ENCODE peak calls at places on chromosomes 1 and 21, in six cellular contexts. O is H9, R is H1, D is neuronal stem cell, Y is IMR-90, V is trophoblast cell. E is an unnamed sample.

GRCh38 chr21:21712761-21713558 is 714.8 kb downstream of the NCAM2 start:
- DNase-seq in V (no peak), D (no peak), O (no peak), Y (peak; percentile 62), R (no peak), E (peak; percentile 2)

GRCh38 chr1:169368406-169368769 is 393 bp downstream of the BLZF1 start:
- DNase-seq in V (peak; percentile 3), D (no peak), O (peak; percentile 27), Y (peak; percentile 2), R (no peak), E (no peak)

GRCh38 chr1:201708085-201708512 is 120.9 kb upstream of the IPO9 start:
- DNase-seq in O (no peak), R (no peak), Y (peak; percentile 83), D (no peak), V (no peak), E (peak; percentile 88)

GRCh38 chr1:200739499-200740290 is 1.0 kb downstream of the CAMSAP2 start:
- DNase-seq in R (no peak), V (no peak), D (no peak), Y (no peak), O (no peak), E (peak; percentile 33)

GRCh38 chr1:164858233-164858632 is 299.2 kb downstream of the PBX1 start:
- DNase-seq in V (no peak), R (no peak), O (no peak), Y (no peak), D (no peak), E (no peak)

GRCh38 chr21:31599563-31599962 is 59.9 kb upstream of the SOD1 start:
- DNase-seq in D (no peak), O (no peak), V (no peak), Y (no peak), R (no peak), E (no peak)

GRCh38 chr1:228842094-228842775 is 107.0 kb downstream of the RHOU start:
- DNase-seq in Y (peak; percentile 90), O (no peak), D (no peak), R (no peak), V (peak; percentile 81), E (peak; percentile 88)

GRCh38 chr1:151391079-151391563 is 8.3 kb upstream of the PSMB4 start:
- DNase-seq in R (no peak), D (no peak), V (no peak), Y (no peak), O (no peak), E (no peak)

GRCh38 chr1:113976609-113977278 is 2.5 kb upstream of the OLFML3 start:
- DNase-seq in R (no peak), O (peak; percentile 62), D (peak; percentile 58), V (no peak), Y (peak; percentile 59), E (peak; percentile 62)

GRCh38 chr1:41840592-41841246 is 78.0 kb downstream of the HIVEP3 start:
- DNase-seq in R (no peak), V (no peak), Y (no peak), O (no peak), D (no peak), E (no peak)

GRCh38 chr1:232568331-232568852 is 61.5 kb downstream of the SIPA1L2 start:
- DNase-seq in D (no peak), V (no peak), R (no peak), Y (no peak), O (no peak), E (no peak)

GRCh38 chr1:23600283-23600682 is 41.0 kb upstream of the ID3 start:
- DNase-seq in V (peak; percentile 57), R (no peak), D (no peak), Y (no peak), O (no peak), E (no peak)

GRCh38 chr1:48749068-48749467 is 27.6 kb downstream of the BEND5 start:
- DNase-seq in V (no peak), D (no peak), Y (no peak), R (no peak), O (no peak), E (no peak)

GRCh38 chr1:58848818-58849411 is 65.1 kb upstream of the JUN start:
- DNase-seq in R (no peak), O (peak; percentile 60), V (peak; percentile 67), D (no peak), Y (peak; percentile 98), E (peak; percentile 92)

GRCh38 chr1:29767088-29767685 is 530.9 kb downstream of the PTPRU start:
- DNase-seq in D (no peak), Y (no peak), R (no peak), O (no peak), V (no peak), E (no peak)

GRCh38 chr1:67647036-67647798 is 37.8 kb upstream of the GADD45A start:
- DNase-seq in R (no peak), O (no peak), V (no peak), D (no peak), Y (no peak), E (peak; percentile 17)

GRCh38 chr1:56644064-56644940 is 812 bp upstream of the PRKAA2 start:
- DNase-seq in R (no peak), O (no peak), D (no peak), V (peak; percentile 3), Y (peak; percentile 73), E (peak; percentile 60)

GRCh38 chr1:55472784-55473183 is 257.6 kb upstream of the USP24 start:
- DNase-seq in V (no peak), Y (peak; percentile 31), R (no peak), O (no peak), D (no peak), E (no peak)

GRCh38 chr1:192311281-192311680 is 5.5 kb upstream of the RGS21 start:
- DNase-seq in Y (peak; percentile 80), O (no peak), R (no peak), D (no peak), V (peak; percentile 2), E (peak; percentile 61)

GRCh38 chr1:79663916-79664315 is 657.4 kb upstream of the ADGRL4 start:
- DNase-seq in Y (no peak), O (no peak), V (no peak), R (no peak), D (peak; percentile 14), E (peak; percentile 6)

GRCh38 chr1:178684111-178684510 is 40.9 kb upstream of the RALGPS2 start:
- DNase-seq in V (peak; percentile 50), Y (no peak), O (no peak), D (no peak), R (no peak), E (no peak)

GRCh38 chr1:244801246-244801645 is 34.2 kb upstream of the COX20 start:
- DNase-seq in Y (peak; percentile 13), O (no peak), D (no peak), R (no peak), V (peak; percentile 15), E (peak; percentile 33)

GRCh38 chr1:181284978-181285377 is 196.5 kb downstream of the IER5 start:
- DNase-seq in R (no peak), Y (no peak), V (no peak), D (no peak), O (no peak), E (no peak)

GRCh38 chr1:7186382-7187120 is 401.3 kb downstream of the CAMTA1 start:
- DNase-seq in Y (no peak), D (no peak), R (no peak), O (no peak), V (no peak), E (no peak)

GRCh38 chr1:53047737-53048344 is 14.2 kb upstream of the PODN start:
- DNase-seq in O (no peak), Y (peak; percentile 94), R (no peak), V (no peak), D (no peak), E (peak; percentile 72)

GRCh38 chr1:205258313-205259176 is 30.8 kb downstream of the TMCC2 start:
- DNase-seq in O (no peak), Y (peak; percentile 51), D (no peak), R (no peak), V (peak; percentile 27), E (peak; percentile 76)

GRCh38 chr1:17004466-17005364 is 7.0 kb downstream of the ATP13A2 start:
- DNase-seq in O (peak; percentile 37), R (no peak), D (no peak), Y (no peak), V (no peak), E (no peak)

GRCh38 chr1:56591909-56592308 is 12.5 kb upstream of the PLPP3 start:
- DNase-seq in R (no peak), D (no peak), Y (no peak), O (no peak), V (no peak), E (no peak)

GRCh38 chr1:180594723-180595122 is 36.0 kb downstream of the OVAAL start:
- DNase-seq in D (no peak), O (no peak), R (no peak), Y (no peak), V (no peak), E (no peak)

GRCh38 chr1:34928066-34928864 is 1.2 kb downstream of the DLGAP3 start:
- DNase-seq in Y (no peak), D (no peak), O (peak; percentile 44), R (no peak), V (no peak), E (no peak)

GRCh38 chr1:34929497-34929852 is at the start of gene DLGAP3:
- DNase-seq in R (peak; percentile 69), Y (no peak), V (no peak), D (peak; percentile 64), O (no peak), E (no peak)

GRCh38 chr1:34928865-34929496 is 469 bp downstream of the DLGAP3 start:
- DNase-seq in R (no peak), V (no peak), Y (no peak), D (no peak), O (no peak), E (no peak)

GRCh38 chr1:34927316-34927715 is 2.1 kb downstream of the DLGAP3 start:
- DNase-seq in Y (no peak), D (no peak), O (no peak), V (no peak), R (no peak), E (no peak)

GRCh38 chr1:34929853-34930701 is 627 bp upstream of the DLGAP3 start:
- DNase-seq in V (no peak), D (peak; percentile 51), Y (no peak), R (peak; percentile 81), O (peak; percentile 66), E (no peak)
- H3K4me2 ChIP-seq in V (peak overlapping the region; percentile 94), D (peak overlapping the region; percentile 98), Y (peak overlapping the region; percentile 21), R (peak overlapping the region; percentile 88), O (peak overlapping the region; percentile 41), E (peak overlapping the region; percentile 81)

GRCh38 chr1:235221653-235222052 is 60.6 kb upstream of the RBM34 start:
- DNase-seq in R (no peak), D (no peak), V (no peak), O (no peak), Y (no peak), E (no peak)
- H4K91ac ChIP-seq in R (no peak overlapping the region), D (no peak overlapping the region), V (no peak overlapping the region), O (no peak overlapping the region), Y (no peak overlapping the region), E (no peak overlapping the region)

GRCh38 chr1:224860488-224860887 is 69.0 kb upstream of the DNAH14 start:
- DNase-seq in R (no peak), O (no peak), Y (no peak), V (no peak), D (no peak), E (no peak)
- H3K27ac ChIP-seq in R (no peak overlapping the region), O (no peak overlapping the region), Y (no peak overlapping the region), V (no peak overlapping the region), D (no peak overlapping the region), E (no peak overlapping the region)

DNA sequence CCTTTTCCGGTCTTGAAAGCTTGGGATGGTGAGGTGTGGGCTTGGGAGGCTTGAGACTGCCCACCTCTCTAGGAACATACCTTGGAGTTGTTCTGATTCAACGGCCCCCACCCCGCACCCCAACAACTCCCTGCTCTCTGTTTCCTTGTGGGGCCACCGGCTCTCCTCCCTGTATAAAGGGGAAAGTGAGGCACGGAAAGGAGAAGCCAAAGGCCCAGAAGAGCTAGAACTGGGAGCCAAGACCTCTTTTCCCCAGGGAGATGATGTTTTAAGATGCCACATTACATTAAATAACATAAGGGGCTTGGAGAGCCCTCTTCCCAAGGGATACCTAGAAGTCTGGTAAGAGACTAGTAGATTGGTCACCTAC is 1.2 kb upstream of the DLGAP3 start:
- DNase-seq in D (no peak), R (no peak), O (no peak), Y (no peak), V (no peak), E (no peak)
- H3K4me2 ChIP-seq in D (peak overlapping the region; percentile 98), R (peak overlapping the region; percentile 88), O (peak overlapping the region; percentile 41), Y (no peak overlapping the region), V (no peak overlapping the region), E (no peak overlapping the region)

E was measured in mesenchymal stem cell.